ENCODE peak calls at places on chromosomes 1 and 21, in four cellular contexts. B is HEK293T, L is K562, J is GM12878. S is an unnamed sample.

GRCh38 chr1:223233019-223233409 is 90.0 kb upstream of the TLR5 start:
- DNase-seq in L (no peak), B (no peak), J (no peak), S (no peak)

GRCh38 chr21:46128983-46129571 is 26.3 kb downstream of the FTCD start:
- DNase-seq in J (no peak), L (no peak), B (no peak), S (no peak)

GRCh38 chr1:149846042-149846441 is 53.3 kb upstream of the BOLA1 start:
- DNase-seq in J (no peak), B (no peak), L (no peak), S (no peak)

GRCh38 chr1:246959944-246960693 is 28.4 kb upstream of the AHCTF1 start:
- DNase-seq in L (no peak), B (no peak), J (peak), S (no peak)

GRCh38 chr1:211296396-211296795 is 30.2 kb upstream of the TRAF5 start:
- DNase-seq in J (no peak), B (no peak), L (no peak), S (no peak)

GRCh38 chr21:35953570-35953969 is 106.8 kb downstream of the SETD4 start:
- DNase-seq in B (no peak), L (no peak), J (no peak), S (peak)

GRCh38 chr21:37848721-37849490 is 67.4 kb downstream of the KCNJ6 start:
- DNase-seq in J (no peak), B (no peak), L (no peak), S (no peak)

GRCh38 chr1:231487019-231487418 is 41.5 kb upstream of the TSNAX start:
- DNase-seq in L (no peak), B (no peak), J (no peak), S (peak)

GRCh38 chr1:198272492-198272891 is 115.7 kb downstream of the NEK7 start:
- DNase-seq in B (no peak), J (no peak), L (no peak), S (no peak)

GRCh38 chr1:203402609-203403337 is 51.9 kb upstream of the FMOD start:
- DNase-seq in L (no peak), B (no peak), J (no peak), S (no peak)

GRCh38 chr1:57549280-57549679 is 125.4 kb upstream of the DAB1 start:
- DNase-seq in J (no peak), L (no peak), B (no peak), S (no peak)

GRCh38 chr1:66364578-66365391 is 169.2 kb upstream of the SGIP1 start:
- DNase-seq in L (no peak), J (no peak), B (no peak), S (no peak)

GRCh38 chr1:10727703-10728348 is 68.6 kb downstream of the CASZ1 start:
- DNase-seq in B (no peak), J (no peak), L (no peak), S (no peak)

GRCh38 chr1:225882699-225883615 is 777 bp upstream of the TMEM63A start:
- DNase-seq in L (peak), J (no peak), B (peak), S (peak)

GRCh38 chr21:29033871-29034270 is 9.4 kb downstream of the USP16 start:
- DNase-seq in B (no peak), L (no peak), J (no peak), S (no peak)

GRCh38 chr21:45323487-45324380 is 36.0 kb upstream of the POFUT2 start:
- DNase-seq in L (no peak), B (no peak), J (no peak), S (no peak)

GRCh38 chr1:51957618-51958017 is 32.9 kb downstream of the RAB3B start:
- DNase-seq in J (no peak), B (no peak), L (no peak), S (no peak)

GRCh38 chr1:247539214-247539613 is 3.0 kb upstream of the OR2C3 start:
- DNase-seq in B (no peak), L (no peak), J (no peak), S (no peak)

GRCh38 chr1:99811075-99811474 is 39.1 kb upstream of the AGL start:
- DNase-seq in L (no peak), J (no peak), B (no peak), S (no peak)

GRCh38 chr21:37681711-37682110 is 234.5 kb downstream of the KCNJ6 start:
- DNase-seq in J (no peak), L (no peak), B (no peak), S (no peak)

GRCh38 chr1:213604477-213604876 is 383.3 kb upstream of the PROX1 start:
- DNase-seq in J (no peak), B (no peak), L (no peak), S (no peak)

GRCh38 chr1:62356257-62356835 is 37.1 kb upstream of the KANK4 start:
- DNase-seq in J (peak), B (peak), L (no peak), S (no peak)

GRCh38 chr1:41789616-41790330 is 128.9 kb downstream of the HIVEP3 start:
- DNase-seq in B (no peak), L (no peak), J (no peak), S (no peak)

GRCh38 chr1:175757381-175758015 is 14.1 kb upstream of the TNR start:
- DNase-seq in L (peak), B (peak), J (no peak), S (no peak)

GRCh38 chr1:160628799-160629263 is 18.0 kb downstream of the SLAMF1 start:
- DNase-seq in B (no peak), L (no peak), J (no peak), S (no peak)

GRCh38 chr1:59691261-59691660 is 123.5 kb upstream of the HOOK1 start:
- DNase-seq in J (no peak), B (no peak), L (no peak), S (no peak)

GRCh38 chr1:229461032-229461668 is 27.3 kb upstream of the ACTA1 start:
- DNase-seq in B (no peak), J (no peak), L (no peak), S (no peak)

GRCh38 chr21:45581322-45581712 is 39.1 kb upstream of the SLC19A1 start:
- DNase-seq in L (peak), J (no peak), B (no peak), S (no peak)

GRCh38 chr1:41752514-41753170 is 166.1 kb downstream of the HIVEP3 start:
- DNase-seq in B (no peak), J (no peak), L (no peak), S (no peak)

GRCh38 chr1:233453433-233454200 is 126.1 kb downstream of the MAP3K21 start:
- DNase-seq in B (no peak), J (no peak), L (no peak), S (no peak)

GRCh38 chr1:68975534-68975933 is 478.7 kb upstream of the DEPDC1 start:
- DNase-seq in J (no peak), B (no peak), L (no peak), S (no peak)

GRCh38 chr1:41365772-41366427 is 4.7 kb downstream of the FOXO6 start:
- DNase-seq in B (no peak), L (no peak), J (peak), S (no peak)

GRCh38 chr1:15332952-15333715 is 76.6 kb upstream of the EFHD2 start:
- DNase-seq in J (no peak), B (no peak), L (no peak), S (no peak)

GRCh38 chr1:34923490-34923889 is 6.0 kb downstream of the DLGAP3 start:
- DNase-seq in L (no peak), J (no peak), B (no peak), S (no peak)

GRCh38 chr1:8276173-8276914 is 41.6 kb upstream of the SLC45A1 start:
- DNase-seq in B (no peak), J (no peak), L (no peak), S (no peak)

GRCh38 chr1:224644553-224645154 is 28.5 kb downstream of the CNIH3 start:
- DNase-seq in L (peak), B (peak), J (peak), S (peak)

GRCh38 chr1:229381234-229381633 is 38.4 kb upstream of the CCSAP start:
- DNase-seq in J (no peak), L (no peak), B (no peak), S (no peak)

GRCh38 chr1:185297986-185298385 is 19.1 kb downstream of the IVNS1ABP start:
- DNase-seq in L (no peak), J (no peak), B (no peak), S (no peak)

GRCh38 chr1:193542668-193543067 is 356.3 kb upstream of the B3GALT2 start:
- DNase-seq in L (no peak), B (no peak), J (no peak), S (peak)

GRCh38 chr1:37085393-37085792 is 51.1 kb upstream of the GRIK3 start:
- DNase-seq in B (peak), J (no peak), L (peak), S (peak)
- TF ChIP-seq FOXK2 in B (no peak), J (no peak), L (no peak), S (no peak)

GRCh38 chr21:42541174-42541573 is 27.5 kb downstream of the SLC37A1 start:
- DNase-seq in J (no peak), L (no peak), B (no peak), S (no peak)

GRCh38 chr21:42543106-42543847 is 29.6 kb downstream of the SLC37A1 start:
- DNase-seq in B (no peak), L (no peak), J (no peak), S (no peak)

GRCh38 chr21:42542196-42542595 is 28.5 kb downstream of the SLC37A1 start:
- DNase-seq in B (no peak), J (no peak), L (no peak), S (no peak)

GRCh38 chr21:42541618-42542017 is 28.0 kb downstream of the SLC37A1 start:
- DNase-seq in L (no peak), J (no peak), B (no peak), S (no peak)

GRCh38 chr21:42542596-42542995 is 28.9 kb downstream of the SLC37A1 start:
- DNase-seq in L (no peak), J (no peak), B (no peak), S (no peak)
- TF ChIP-seq FOXK2 in L (no peak), J (no peak), B (no peak), S (no peak)

DNA sequence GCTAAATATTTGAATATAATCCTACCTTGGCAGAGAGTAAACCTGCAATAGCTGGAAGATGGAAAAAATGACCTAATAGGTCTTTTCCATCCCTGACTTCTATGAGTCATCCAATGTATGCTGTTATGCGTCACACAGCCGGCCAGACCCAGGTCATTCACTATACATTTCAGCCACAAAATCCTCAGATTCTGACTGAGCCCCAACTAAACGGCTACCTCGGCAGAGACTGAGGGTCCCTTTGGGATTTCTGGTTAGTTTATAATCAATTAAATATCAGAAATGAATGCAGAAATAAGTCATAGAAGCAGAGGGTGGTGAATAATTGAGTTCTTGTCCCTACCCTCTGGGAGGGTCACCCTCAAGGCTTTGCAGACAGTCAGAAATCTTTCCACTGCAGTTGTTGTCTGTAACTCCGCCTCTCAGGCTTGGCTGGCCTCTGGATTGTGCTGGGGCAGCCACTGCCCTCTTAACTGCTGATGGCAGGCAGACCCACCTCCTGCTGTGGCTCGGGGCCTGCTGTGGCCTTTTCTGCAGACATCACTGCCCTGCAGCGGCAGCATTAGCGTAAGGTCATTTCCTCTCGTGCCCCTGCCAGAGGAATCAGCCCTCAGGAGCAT is 240.5 kb downstream of the TGFB2 start:
- DNase-seq in L (no peak), J (no peak), B (peak), S (no peak)
- TF ChIP-seq FOXK2 in L (no peak), J (no peak), B (no peak), S (no peak)

GRCh38 chr1:244730934-244731434 is 78.1 kb downstream of the DESI2 start:
- DNase-seq in J (no peak), B (no peak), L (no peak), S (no peak)
- TF ChIP-seq FOXK2 in J (no peak), B (no peak), L (no peak), S (no peak)

DNA sequence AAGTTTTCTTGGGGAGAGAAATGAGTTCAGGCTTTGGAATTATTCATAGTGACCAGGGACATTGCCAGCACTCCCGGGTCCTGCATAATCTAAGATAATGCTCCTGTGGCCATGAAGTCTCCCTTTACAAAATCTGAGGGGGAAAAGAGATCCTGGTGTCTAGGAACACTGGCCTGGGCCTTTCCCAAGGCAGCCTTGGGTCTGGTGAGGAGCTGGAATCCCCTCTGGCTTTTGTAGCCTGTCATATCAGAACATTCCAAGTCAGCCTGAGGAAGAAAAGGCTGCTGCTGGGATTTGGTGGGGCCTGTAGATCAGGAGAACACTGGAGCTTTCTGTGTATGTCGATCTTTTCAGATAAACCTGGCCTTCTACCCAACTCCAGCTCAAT is 1.6 kb upstream of the ARID1A start:
- DNase-seq in B (no peak), L (no peak), J (no peak), S (no peak)
- TF ChIP-seq FOXK2 in B (no peak), L (no peak), J (no peak), S (no peak)

GRCh38 chr1:147204080-147204479 is 21.1 kb downstream of the FMO5 start:
- DNase-seq in B (no peak), J (no peak), L (no peak), S (no peak)

GRCh38 chr1:147202576-147202975 is 22.6 kb downstream of the FMO5 start:
- DNase-seq in J (no peak), B (no peak), L (no peak), S (no peak)

GRCh38 chr1:147207192-147207591 is 17.9 kb downstream of the FMO5 start:
- DNase-seq in B (no peak), J (no peak), L (no peak), S (no peak)

GRCh38 chr1:147201786-147202185 is 23.4 kb downstream of the FMO5 start:
- DNase-seq in L (no peak), J (no peak), B (no peak), S (no peak)

GRCh38 chr1:147201276-147201675 is 23.9 kb downstream of the FMO5 start:
- DNase-seq in L (no peak), J (no peak), B (no peak), S (no peak)
- TF ChIP-seq FOXK2 in L (no peak), J (no peak), B (no peak), S (no peak)